ENCODE peak calls at places on chromosomes 5 and 9, in eight cellular contexts. L is GM06990; X is bronchial epithelial cell; M is progenitor cell of endocrine pancreas; G is CD4-positive, alpha-beta T cell; O is OCI-LY7; S is CD8-positive, alpha-beta T cell; Q is GM12864. E is an unnamed sample.

GRCh38 chr5:150641826-150642566 is 1.5 kb downstream of the SYNPO start:
- DNase-seq in M (no peak), L (no peak), X (no peak), Q (no peak), S (no peak), G (no peak), O (no peak), E (no peak)

GRCh38 chr9:134053401-134053871 is 14.4 kb downstream of the BRD3 start:
- DNase-seq in M (no peak), O (no peak), Q (no peak), L (no peak), G (no peak), S (no peak), X (no peak), E (no peak)

GRCh38 chr5:20276061-20276958 is 288.3 kb upstream of the CDH18 start:
- DNase-seq in M (no peak), Q (no peak), L (no peak), S (no peak), O (no peak), G (no peak), X (peak; percentile 89), E (no peak)

GRCh38 chr9:81492710-81493447 is 196.5 kb downstream of the TLE1 start:
- DNase-seq in O (no peak), X (peak; percentile 98), L (no peak), S (no peak), Q (no peak), M (no peak), G (no peak), E (no peak)

GRCh38 chr5:127060470-127060985 is 12.8 kb downstream of the C5orf63 start:
- DNase-seq in M (no peak), Q (no peak), O (no peak), L (no peak), S (no peak), G (no peak), X (no peak), E (no peak)

GRCh38 chr9:15211994-15212501 is 95.0 kb downstream of the TTC39B start:
- DNase-seq in L (no peak), M (no peak), G (no peak), Q (no peak), O (no peak), S (no peak), X (no peak), E (no peak)

GRCh38 chr5:151319334-151319733 is 15.8 kb upstream of the SLC36A3 start:
- DNase-seq in L (no peak), O (peak; percentile 65), X (peak; percentile 18), M (no peak), G (no peak), S (no peak), Q (no peak), E (no peak)

GRCh38 chr9:73371801-73372200 is 220.1 kb downstream of the ANXA1 start:
- DNase-seq in X (peak; percentile 71), L (no peak), Q (no peak), O (no peak), M (no peak), S (no peak), G (no peak), E (no peak)

GRCh38 chr9:105127863-105128220 is 116.6 kb upstream of the SLC44A1 start:
- DNase-seq in G (peak; percentile 45), S (peak; percentile 79), L (peak; percentile 23), Q (peak; percentile 53), M (no peak), O (peak; percentile 59), X (peak; percentile 71), E (no peak)

GRCh38 chr9:125805057-125805456 is 57.9 kb downstream of the PBX3 start:
- DNase-seq in Q (no peak), S (no peak), O (no peak), G (no peak), X (no peak), L (no peak), M (no peak), E (no peak)

GRCh38 chr9:37471942-37472679 is 6.9 kb upstream of the ZBTB5 start:
- DNase-seq in Q (no peak), L (no peak), M (no peak), G (no peak), O (no peak), X (peak; percentile 94), S (no peak), E (no peak)

GRCh38 chr9:138010861-138011260 is 133.3 kb downstream of the CACNA1B start:
- DNase-seq in X (no peak), L (no peak), G (no peak), Q (no peak), M (no peak), S (no peak), O (no peak), E (no peak)

GRCh38 chr5:8829322-8830029 is 716.4 kb downstream of the SEMA5A start:
- DNase-seq in G (no peak), Q (no peak), L (no peak), S (no peak), X (peak; percentile 99), O (no peak), M (no peak), E (no peak)

GRCh38 chr5:1492757-1493156 is 31.0 kb downstream of the LPCAT1 start:
- DNase-seq in L (no peak), Q (no peak), O (no peak), S (no peak), M (no peak), G (no peak), X (no peak), E (no peak)

GRCh38 chr9:77810047-77810446 is 161.9 kb upstream of the GNA14 start:
- DNase-seq in O (no peak), L (no peak), S (no peak), Q (no peak), G (no peak), M (no peak), X (no peak), E (no peak)

GRCh38 chr9:77809552-77809951 is 161.4 kb upstream of the GNA14 start:
- DNase-seq in M (no peak), Q (no peak), G (no peak), L (no peak), O (no peak), S (no peak), X (peak; percentile 50), E (no peak)

GRCh38 chr9:77810637-77811119 is 162.6 kb upstream of the GNA14 start:
- DNase-seq in X (no peak), G (no peak), Q (no peak), O (no peak), L (no peak), S (no peak), M (no peak), E (no peak)

GRCh38 chr9:77808750-77809079 is 160.6 kb upstream of the GNA14 start:
- DNase-seq in O (no peak), G (no peak), M (no peak), X (peak; percentile 48), Q (no peak), S (no peak), L (no peak), E (no peak)

GRCh38 chr9:77811832-77812231 is 163.7 kb upstream of the GNA14 start:
- DNase-seq in M (no peak), Q (no peak), L (no peak), X (peak; percentile 34), S (no peak), G (no peak), O (no peak), E (no peak)
- TF ChIP-seq CTCF in M (no peak), Q (no peak), L (no peak), X (no peak), S (no peak), G (no peak), O (no peak), E (no peak)

GRCh38 chr5:154851351-154851750 is 948 bp upstream of the FAXDC2 start:
- DNase-seq in G (no peak), O (no peak), L (no peak), Q (no peak), S (no peak), X (no peak), M (no peak), E (no peak)

GRCh38 chr5:154850255-154851062 is at the start of gene FAXDC2:
- DNase-seq in X (peak; percentile 46), L (no peak), G (no peak), Q (no peak), S (no peak), O (no peak), M (peak; percentile 26), E (no peak)

GRCh38 chr5:154849261-154849660 is 1.1 kb downstream of the FAXDC2 start:
- DNase-seq in L (no peak), O (no peak), X (no peak), M (no peak), S (no peak), G (no peak), Q (no peak), E (no peak)

GRCh38 chr5:154844800-154845199 is 5.6 kb downstream of the FAXDC2 start:
- DNase-seq in X (no peak), S (no peak), O (no peak), L (no peak), M (no peak), G (no peak), Q (no peak), E (no peak)

GRCh38 chr5:154849791-154850201 is 607 bp downstream of the FAXDC2 start:
- DNase-seq in X (peak; percentile 43), Q (no peak), S (no peak), O (no peak), M (no peak), L (no peak), G (no peak), E (no peak)
- TF ChIP-seq CTCF in X (no peak), Q (no peak), S (no peak), O (no peak), M (no peak), L (no peak), G (no peak), E (no peak)

GRCh38 chr9:120711841-120712538 is 2.3 kb downstream of the MEGF9 start:
- DNase-seq in S (no peak), Q (no peak), M (no peak), G (no peak), L (no peak), X (peak; percentile 50), O (no peak), E (no peak)
- TF ChIP-seq CTCF in S (no peak), Q (no peak), M (no peak), G (no peak), L (no peak), X (no peak), O (no peak), E (no peak)

GRCh38 chr9:1712861-1713260 is 302.3 kb upstream of the SMARCA2 start:
- DNase-seq in G (no peak), X (no peak), M (no peak), Q (no peak), S (no peak), O (no peak), L (no peak), E (no peak)

GRCh38 chr9:1707291-1707690 is 307.9 kb upstream of the SMARCA2 start:
- DNase-seq in L (no peak), Q (no peak), M (no peak), X (peak; percentile 75), S (no peak), O (no peak), G (no peak), E (no peak)

GRCh38 chr9:1708215-1708614 is 306.9 kb upstream of the SMARCA2 start:
- DNase-seq in Q (no peak), S (no peak), O (no peak), X (peak; percentile 48), M (no peak), G (no peak), L (no peak), E (no peak)

DNA sequence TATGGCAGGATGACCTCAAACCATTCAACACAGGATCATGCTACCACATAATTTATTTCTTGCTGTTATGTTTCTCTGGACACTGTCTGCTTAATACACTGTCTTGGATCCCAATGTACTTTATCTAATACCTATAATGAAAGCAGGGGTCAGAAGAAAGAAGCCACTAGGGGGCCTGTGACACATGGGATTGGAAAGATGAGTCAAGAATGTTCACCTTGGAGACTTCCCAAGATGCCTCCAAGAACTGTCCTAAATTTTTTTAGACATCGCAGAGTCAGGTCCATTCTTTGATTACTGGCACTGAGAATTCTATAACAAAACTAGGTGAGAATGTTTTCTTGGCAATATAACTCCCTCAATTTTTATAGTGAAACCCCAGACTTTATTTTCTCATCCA is 305.8 kb upstream of the SMARCA2 start:
- DNase-seq in S (no peak), G (no peak), X (peak; percentile 23), M (no peak), Q (no peak), L (no peak), O (peak; percentile 11), E (no peak)
- TF ChIP-seq CTCF in S (no peak), G (peak; percentile 30), X (no peak), M (peak; percentile 44), Q (peak; percentile 56), L (peak; percentile 58), O (peak; percentile 78), E (no peak)